ENCODE peak calls at places on chromosome 15, in four cellular contexts. G, Y, X and K are unnamed samples.

GRCh38 chr15:71440479-71441071 is 325.3 kb downstream of the THSD4 start:
- DNase-seq in Y (peak), X (no peak), G (peak), K (no peak)

GRCh38 chr15:101447561-101448071 is 41.9 kb downstream of the PCSK6 start:
- DNase-seq in Y (no peak), G (no peak), X (no peak), K (no peak)

GRCh38 chr15:82647045-82647834 is at the start of gene CPEB1:
- DNase-seq in Y (peak), X (peak), G (no peak), K (peak)

GRCh38 chr15:82538961-82539689 is 1.1 kb downstream of the RPS17 start:
- DNase-seq in Y (peak), G (peak), X (no peak), K (no peak)

GRCh38 chr15:98927057-98927456 is 80.5 kb downstream of the PGPEP1L start:
- DNase-seq in Y (no peak), X (no peak), G (peak), K (no peak)

GRCh38 chr15:43509923-43510229 is 7.5 kb upstream of the MAP1A start:
- DNase-seq in X (no peak), Y (no peak), G (no peak), K (no peak)

GRCh38 chr15:59203026-59203425 is 3.6 kb upstream of the LDHAL6B start:
- DNase-seq in G (no peak), Y (no peak), X (no peak), K (no peak)

GRCh38 chr15:74988007-74988800 is 7.2 kb upstream of the SCAMP5 start:
- DNase-seq in G (peak), X (no peak), Y (peak), K (no peak)

GRCh38 chr15:101413239-101413638 is 76.3 kb downstream of the PCSK6 start:
- DNase-seq in X (no peak), G (no peak), Y (no peak), K (no peak)

GRCh38 chr15:56496635-56497034 is 31.7 kb upstream of the MNS1 start:
- DNase-seq in G (peak), Y (peak), X (no peak), K (peak)

GRCh38 chr15:79091204-79091867 is 756 bp upstream of the RASGRF1 start:
- DNase-seq in G (no peak), X (no peak), Y (no peak), K (no peak)

GRCh38 chr15:72312605-72313447 is 7.1 kb downstream of the CELF6 start:
- DNase-seq in Y (peak), X (peak), G (peak), K (peak)

GRCh38 chr15:69997701-69998273 is 99.9 kb downstream of the TLE3 start:
- DNase-seq in G (no peak), Y (no peak), X (no peak), K (no peak)

GRCh38 chr15:29126821-29127461 is 142.7 kb downstream of the NSMCE3 start:
- DNase-seq in X (peak), G (no peak), Y (peak), K (no peak)

GRCh38 chr15:70033529-70034140 is 64.1 kb downstream of the TLE3 start:
- DNase-seq in G (no peak), Y (no peak), X (peak), K (no peak)

GRCh38 chr15:40693904-40694705 is 869 bp upstream of the RAD51 start:
- DNase-seq in Y (peak), G (no peak), X (no peak), K (no peak)
- TF ChIP-seq POLR2A in Y (no peak), G (no peak), X (no peak), K (no peak)

GRCh38 chr15:60592386-60593339 is 113.7 kb upstream of the ICE2 start:
- DNase-seq in G (peak), X (peak), Y (peak), K (peak)
- TF ChIP-seq POLR2A in G (no peak), X (peak), Y (no peak), K (no peak)

GRCh38 chr15:89576417-89576773 is 1.1 kb downstream of the TICRR start:
- DNase-seq in Y (no peak), X (no peak), G (no peak), K (no peak)

GRCh38 chr15:89577776-89578115 is 2.5 kb downstream of the TICRR start:
- DNase-seq in X (no peak), Y (no peak), G (no peak), K (no peak)

GRCh38 chr15:89578146-89578545 is 2.9 kb downstream of the TICRR start:
- DNase-seq in X (no peak), Y (no peak), G (no peak), K (no peak)

GRCh38 chr15:89575656-89576416 is 567 bp downstream of the TICRR start:
- DNase-seq in X (no peak), Y (peak), G (peak), K (no peak)

GRCh38 chr15:89575146-89575655 is at the start of gene TICRR:
- DNase-seq in Y (peak), X (peak), G (peak), K (peak)
- TF ChIP-seq POLR2A in Y (peak), X (no peak), G (no peak), K (peak)

GRCh38 chr15:90184119-90184785 is 16.9 kb upstream of the SEMA4B start:
- DNase-seq in G (no peak), Y (peak), X (peak), K (peak)
- TF ChIP-seq POLR2A in G (no peak), Y (peak), X (no peak), K (peak)